ENCODE peak calls at places on chromosomes 4 and X, in ten cellular contexts. Z, E, K, X, Q, G, U, D, V and W are unnamed samples.

GRCh38 chrX:68826113-68826980 is 2.5 kb upstream of the EFNB1 start:
- DNase-seq in Z (no peak), E (no peak), K (no peak), X (no peak), Q (no peak), G (no peak), U (no peak), D (no peak), V (no peak), W (no peak)

GRCh38 chrX:24167719-24168472 is 18.4 kb downstream of the ZFX start:
- DNase-seq in Z (no peak), E (no peak), K (peak; percentile 42), X (peak; percentile 11), Q (no peak), G (no peak), U (no peak), D (no peak), V (no peak), W (no peak)

GRCh38 chrX:11893933-11894710 is 136.1 kb downstream of the MSL3 start:
- DNase-seq in Z (no peak), E (no peak), K (no peak), X (no peak), Q (no peak), G (no peak), U (no peak), D (no peak), V (no peak), W (no peak)

GRCh38 chr4:153267915-153268694 is 63.9 kb downstream of the TRIM2 start:
- DNase-seq in Z (peak; percentile 46), E (no peak), K (no peak), X (no peak), Q (no peak), G (no peak), U (no peak), D (no peak), V (no peak), W (no peak)

GRCh38 chrX:145654486-145654885 is 163.1 kb upstream of the SLITRK2 start:
- DNase-seq in Z (no peak), E (no peak), K (no peak), X (no peak), Q (no peak), G (no peak), U (no peak), D (no peak), V (no peak), W (no peak)

GRCh38 chrX:15956684-15957083 is 102.1 kb upstream of the AP1S2 start:
- DNase-seq in Z (no peak), E (no peak), K (no peak), X (no peak), Q (no peak), G (no peak), U (no peak), D (no peak), V (no peak), W (peak; percentile 0)

GRCh38 chr4:166169111-166169510 is 296.1 kb downstream of the TLL1 start:
- DNase-seq in Z (no peak), E (no peak), K (peak; percentile 25), X (no peak), Q (no peak), G (peak; percentile 7), U (no peak), D (no peak), V (no peak), W (peak; percentile 9)

GRCh38 chr4:165016971-165017370 is 14.8 kb upstream of the TRIM60 start:
- DNase-seq in Z (no peak), E (no peak), K (peak; percentile 15), X (no peak), Q (no peak), G (peak; percentile 32), U (no peak), D (no peak), V (peak; percentile 1), W (no peak)

GRCh38 chr4:13498464-13498863 is 14.3 kb upstream of the RAB28 start:
- DNase-seq in Z (no peak), E (no peak), K (peak; percentile 69), X (no peak), Q (no peak), G (no peak), U (no peak), D (no peak), V (no peak), W (no peak)

GRCh38 chr4:190019023-190019858 is 7.8 kb downstream of the FRG2 start:
- DNase-seq in Z (no peak), E (no peak), K (no peak), X (no peak), Q (no peak), G (no peak), U (no peak), D (no peak), V (no peak), W (no peak)

GRCh38 chrX:72352786-72353185 is 47.1 kb upstream of the CITED1 start:
- DNase-seq in Z (no peak), E (no peak), K (no peak), X (no peak), Q (no peak), G (no peak), U (no peak), D (no peak), V (no peak), W (no peak)

GRCh38 chr4:48841045-48841827 is 10.3 kb downstream of the OCIAD1 start:
- DNase-seq in Z (no peak), E (no peak), K (no peak), X (no peak), Q (no peak), G (no peak), U (no peak), D (no peak), V (no peak), W (no peak)

GRCh38 chrX:141258080-141258479 is 15.8 kb upstream of the SPANXC start:
- DNase-seq in Z (no peak), E (no peak), K (no peak), X (no peak), Q (no peak), G (no peak), U (no peak), D (no peak), V (no peak), W (no peak)

GRCh38 chr4:1720163-1720983 is 750 bp downstream of the TMEM129 start:
- DNase-seq in Z (peak; percentile 65), E (no peak), K (peak; percentile 80), X (peak; percentile 28), Q (peak; percentile 58), G (no peak), U (peak; percentile 54), D (peak; percentile 71), V (no peak), W (no peak)
- TF ChIP-seq POLR2A in Z (peak; percentile 56), E (no peak), K (peak; percentile 39), X (no peak), Q (no peak), G (no peak), U (peak; percentile 60), D (no peak), V (peak; percentile 32), W (peak; percentile 65)

DNA sequence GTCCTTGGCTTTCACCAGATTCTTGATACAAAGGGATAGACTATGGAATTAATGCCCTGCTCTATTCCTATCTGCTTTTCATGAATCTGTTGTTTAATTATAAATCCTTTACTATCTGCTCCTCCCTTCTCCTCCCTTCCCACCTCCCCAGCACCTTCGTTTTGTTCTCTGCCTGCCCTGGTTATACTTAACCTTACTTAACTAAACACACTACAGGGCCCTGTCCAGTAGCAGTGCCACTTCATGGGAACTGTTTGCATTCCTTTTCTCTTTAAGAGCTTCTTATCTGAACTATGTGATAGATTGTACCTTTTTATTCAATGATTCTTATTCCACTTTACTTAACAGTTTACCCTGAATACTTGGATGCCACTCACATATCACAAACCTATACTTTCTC is 830 bp downstream of the HOPX start:
- DNase-seq in Z (no peak), E (no peak), K (no peak), X (no peak), Q (peak; percentile 47), G (no peak), U (no peak), D (no peak), V (no peak), W (no peak)
- TF ChIP-seq POLR2A in Z (no peak), E (no peak), K (no peak), X (no peak), Q (no peak), G (no peak), U (no peak), D (no peak), V (no peak), W (no peak)

DNA sequence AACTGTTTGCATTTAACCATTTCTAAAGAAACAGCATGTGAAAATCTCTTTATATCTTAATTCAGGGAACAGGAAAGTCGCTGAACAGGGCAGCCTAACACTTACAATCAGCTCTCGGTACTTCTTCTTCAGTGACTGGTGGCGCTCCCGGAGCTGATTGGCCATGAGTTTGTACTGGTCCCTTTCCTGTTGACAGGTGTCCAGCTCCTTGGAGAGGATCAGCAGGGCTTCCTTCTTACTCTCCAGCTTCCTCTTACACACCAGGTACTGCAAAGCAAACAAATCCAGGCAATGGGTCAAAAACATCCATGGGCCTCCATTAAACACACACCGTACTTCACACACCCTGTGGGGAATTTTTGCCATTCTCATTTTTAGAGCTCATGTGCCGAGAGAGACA is 36.4 kb downstream of the CCDC149 start:
- DNase-seq in Z (no peak), E (no peak), K (no peak), X (no peak), Q (no peak), G (no peak), U (no peak), D (no peak), V (no peak), W (no peak)
- TF ChIP-seq POLR2A in Z (no peak), E (no peak), K (no peak), X (no peak), Q (no peak), G (no peak), U (no peak), D (no peak), V (no peak), W (no peak)

GRCh38 chr4:185212566-185212965 is 3.2 kb downstream of the SNX25 start:
- DNase-seq in Z (no peak), E (no peak), K (no peak), X (peak; percentile 69), Q (no peak), G (no peak), U (no peak), D (no peak), V (no peak), W (no peak)

GRCh38 chr4:185211641-185212040 is 2.2 kb downstream of the SNX25 start:
- DNase-seq in Z (no peak), E (no peak), K (no peak), X (no peak), Q (no peak), G (no peak), U (no peak), D (no peak), V (no peak), W (no peak)

GRCh38 chr4:185211035-185211434 is 1.6 kb downstream of the SNX25 start:
- DNase-seq in Z (no peak), E (no peak), K (no peak), X (peak; percentile 28), Q (no peak), G (no peak), U (no peak), D (no peak), V (no peak), W (no peak)

GRCh38 chr4:185209031-185209851 is at the start of gene SNX25:
- DNase-seq in Z (peak; percentile 90), E (peak; percentile 70), K (peak; percentile 86), X (peak; percentile 65), Q (peak; percentile 89), G (peak; percentile 54), U (peak; percentile 94), D (peak; percentile 92), V (peak; percentile 46), W (peak; percentile 53)

GRCh38 chr4:185210102-185210981 is 944 bp downstream of the SNX25 start:
- DNase-seq in Z (peak; percentile 51), E (no peak), K (peak; percentile 68), X (peak; percentile 56), Q (peak; percentile 51), G (no peak), U (peak; percentile 65), D (peak; percentile 67), V (no peak), W (no peak)
- TF ChIP-seq POLR2A in Z (peak; percentile 44), E (peak; percentile 58), K (no peak), X (peak; percentile 36), Q (no peak), G (no peak), U (peak; percentile 77), D (peak; percentile 32), V (no peak), W (no peak)